ENCODE peak calls at places on chromosome 3, in eight cellular contexts. Q, D, H, T, U, R, V and X are unnamed samples. For H3K9me3, the result is how much of the 10 kb centered on the place peaks cover.

GRCh38 chr3:53696401-53697172 is 149.6 kb downstream of the CHDH start:
- DNase-seq in Q (no peak), D (no peak), H (peak), T (no peak), U (no peak), R (no peak), V (no peak), X (no peak)

GRCh38 chr3:145807990-145808389 is 353.0 kb downstream of the PLOD2 start:
- DNase-seq in Q (no peak), D (peak), H (peak), T (peak), U (no peak), R (no peak), V (peak), X (peak)

GRCh38 chr3:47578119-47578630 is 490 bp downstream of the CSPG5 start:
- DNase-seq in Q (peak), D (peak), H (no peak), T (peak), U (peak), R (no peak), V (peak), X (peak)

GRCh38 chr3:54999159-54999558 is 71.3 kb upstream of the LRTM1 start:
- DNase-seq in Q (no peak), D (peak), H (peak), T (peak), U (no peak), R (no peak), V (peak), X (no peak)

GRCh38 chr3:140384028-140384771 is 293.7 kb upstream of the TRIM42 start:
- DNase-seq in Q (peak), D (no peak), H (no peak), T (no peak), U (no peak), R (no peak), V (no peak), X (no peak)

GRCh38 chr3:94965867-94966471 is 903.1 kb downstream of the NSUN3 start:
- DNase-seq in Q (no peak), D (no peak), H (no peak), T (no peak), U (no peak), R (no peak), V (no peak), X (no peak)

GRCh38 chr3:63726656-63727055 is 74.2 kb downstream of the SNTN start:
- DNase-seq in Q (no peak), D (no peak), H (no peak), T (no peak), U (no peak), R (no peak), V (no peak), X (no peak)

GRCh38 chr3:160133757-160134156 is 91.5 kb upstream of the C3orf80 start:
- DNase-seq in Q (no peak), D (no peak), H (no peak), T (no peak), U (no peak), R (no peak), V (peak), X (peak)

GRCh38 chr3:55964491-55964980 is 477.4 kb upstream of the WNT5A start:
- DNase-seq in Q (no peak), D (no peak), H (no peak), T (no peak), U (no peak), R (no peak), V (no peak), X (no peak)

GRCh38 chr3:100605358-100605757 is 4.0 kb upstream of the ADGRG7 start:
- DNase-seq in Q (no peak), D (no peak), H (no peak), T (no peak), U (no peak), R (no peak), V (no peak), X (no peak)

GRCh38 chr3:166844329-166844728 is 535.8 kb downstream of the ZBBX start:
- DNase-seq in Q (no peak), D (no peak), H (no peak), T (no peak), U (no peak), R (no peak), V (no peak), X (no peak)

GRCh38 chr3:7062714-7063113 is 201.8 kb downstream of the GRM7 start:
- DNase-seq in Q (no peak), D (no peak), H (no peak), T (no peak), U (no peak), R (no peak), V (no peak), X (no peak)
- H3K9me3 ChIP-seq in Q (under half), D (under half), H (under half), T (under half), U (under half), R (under half), V (under half), X (under half)

GRCh38 chr3:57992430-57993213 is 15.6 kb upstream of the FLNB start:
- DNase-seq in Q (no peak), D (no peak), H (no peak), T (no peak), U (no peak), R (no peak), V (peak), X (peak)
- H3K4me3 ChIP-seq in Q (no peak), D (no peak), H (no peak), T (no peak), U (no peak), R (no peak), V (no peak), X (no peak)

DNA sequence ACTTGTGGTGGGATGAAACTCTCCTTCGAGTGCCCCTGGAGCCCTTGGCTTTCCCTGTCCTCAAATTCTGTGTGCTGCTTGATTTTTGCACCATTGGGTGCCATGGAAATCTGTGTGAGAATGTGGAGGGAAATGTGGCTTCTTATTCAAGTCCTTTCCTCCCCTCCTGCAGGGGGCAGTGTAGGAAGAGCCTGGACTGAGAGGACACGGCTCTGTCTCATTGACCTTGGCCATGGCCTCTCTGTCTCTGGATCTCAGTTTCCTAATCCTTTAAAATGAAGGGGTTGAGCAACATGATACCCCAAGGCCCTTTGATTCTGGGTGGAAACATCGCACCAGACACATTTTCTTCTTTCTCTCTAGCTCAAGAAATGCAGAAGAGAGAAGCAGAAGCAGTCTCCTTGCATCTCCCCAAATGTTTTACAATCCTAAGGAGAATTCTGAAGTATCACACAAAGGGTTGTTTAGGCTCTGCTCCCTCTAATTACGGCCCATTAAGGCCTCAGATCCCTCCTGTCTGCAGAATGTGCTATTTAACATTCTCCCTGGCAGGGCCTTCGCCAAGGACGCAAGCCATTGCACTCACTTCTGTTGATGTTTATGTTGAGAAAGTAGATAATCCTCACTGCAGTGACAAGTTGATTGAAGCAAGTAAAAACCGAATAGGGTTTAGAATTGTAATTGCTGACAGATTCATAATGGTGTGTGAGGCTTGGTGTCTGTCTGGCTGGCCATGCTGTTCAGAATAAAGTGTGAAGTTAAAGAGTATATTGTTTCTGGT is 169.1 kb downstream of the TPRG1 start:
- DNase-seq in Q (no peak), D (peak), H (no peak), T (no peak), U (no peak), R (no peak), V (no peak), X (no peak)
- TF ChIP-seq CTCF in Q (no peak), D (peak), H (no peak), T (no peak), U (peak), R (peak), V (peak), X (no peak)

DNA sequence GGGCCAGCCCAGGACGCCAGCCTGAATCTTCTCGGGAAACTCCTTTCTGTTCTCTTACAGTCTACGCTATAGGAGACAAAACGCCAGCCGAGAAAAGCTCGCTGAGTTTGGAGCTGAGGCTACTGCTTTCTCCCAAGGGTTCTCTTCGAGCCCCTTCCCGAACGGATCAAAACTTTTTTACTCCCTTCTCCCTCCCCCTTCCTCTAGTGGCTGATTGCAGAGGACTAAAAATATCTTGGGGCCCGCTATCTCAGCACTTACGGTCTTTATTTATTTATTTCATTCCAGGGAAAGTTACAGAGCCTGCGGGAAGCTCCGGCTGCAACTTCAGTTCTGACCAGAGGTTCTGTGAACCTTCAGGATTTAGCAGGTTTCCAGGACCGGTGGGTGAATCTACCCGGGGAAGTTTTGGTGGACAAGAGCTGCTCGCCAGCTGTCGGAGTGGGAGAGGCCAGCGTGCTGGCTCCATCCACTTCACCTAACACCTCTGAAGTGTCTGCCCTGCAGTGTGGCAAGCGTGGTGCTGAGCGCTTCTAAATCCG is 454 bp upstream of the PDZRN3 start:
- DNase-seq in Q (peak), D (peak), H (peak), T (peak), U (no peak), R (no peak), V (peak), X (peak)
- H3K9me3 ChIP-seq in Q (under half), D (under half), H (under half), T (under half), U (under half), R (under half), V (under half), X (under half)

GRCh38 chr3:150543531-150543930 is 2.8 kb downstream of the SERP1 start:
- DNase-seq in Q (no peak), D (no peak), H (no peak), T (no peak), U (no peak), R (no peak), V (no peak), X (no peak)
- H3K4me3 ChIP-seq in Q (no peak), D (no peak), H (no peak), T (no peak), U (no peak), R (no peak), V (no peak), X (no peak)

GRCh38 chr3:14857506-14857905 is 38.7 kb downstream of the FGD5 start:
- DNase-seq in Q (no peak), D (no peak), H (no peak), T (no peak), U (no peak), R (no peak), V (no peak), X (no peak)
- TF ChIP-seq CTCF in Q (no peak), D (no peak), H (no peak), T (no peak), U (no peak), R (peak), V (no peak), X (no peak)

GRCh38 chr3:44722103-44722401 is 7.4 kb upstream of the ZNF501 start:
- DNase-seq in Q (no peak), D (no peak), H (peak), T (no peak), U (no peak), R (no peak), V (no peak), X (no peak)
- H3K9me3 ChIP-seq in Q (under half), D (under half), H (under half), T (under half), U (half or more), R (under half), V (under half), X (under half)

GRCh38 chr3:133966954-133967353 is 62.8 kb downstream of the SLCO2A1 start:
- DNase-seq in Q (no peak), D (no peak), H (no peak), T (no peak), U (no peak), R (no peak), V (peak), X (no peak)

GRCh38 chr3:133964547-133964946 is 65.2 kb downstream of the SLCO2A1 start:
- DNase-seq in Q (no peak), D (peak), H (no peak), T (no peak), U (no peak), R (no peak), V (no peak), X (no peak)

GRCh38 chr3:133963657-133964396 is 65.9 kb downstream of the SLCO2A1 start:
- DNase-seq in Q (no peak), D (no peak), H (no peak), T (no peak), U (no peak), R (no peak), V (no peak), X (no peak)

GRCh38 chr3:133965033-133965570 is 64.6 kb downstream of the SLCO2A1 start:
- DNase-seq in Q (no peak), D (peak), H (peak), T (no peak), U (no peak), R (no peak), V (no peak), X (no peak)

DNA sequence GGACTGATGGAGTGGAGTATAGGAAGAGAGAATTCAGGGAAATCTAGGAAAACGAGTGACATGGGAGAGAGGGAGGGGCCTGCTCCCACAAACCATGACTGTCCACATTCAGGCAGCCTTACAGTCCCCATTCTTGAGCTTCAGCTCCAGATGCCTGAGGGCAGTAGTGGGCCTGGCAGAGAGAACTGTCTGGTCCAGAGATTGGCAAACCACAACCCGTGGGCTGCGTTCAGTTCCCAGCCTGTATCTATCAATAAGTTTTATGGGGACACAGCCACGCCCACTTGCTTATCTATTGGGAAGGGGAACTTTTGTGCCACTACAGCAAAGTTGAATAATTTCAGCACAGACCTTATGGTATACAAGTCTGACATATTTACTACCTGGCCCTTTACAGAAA is 63.8 kb downstream of the SLCO2A1 start:
- DNase-seq in Q (no peak), D (no peak), H (no peak), T (no peak), U (no peak), R (no peak), V (no peak), X (no peak)
- H3K4me3 ChIP-seq in Q (no peak), D (no peak), H (no peak), T (no peak), U (no peak), R (no peak), V (no peak), X (no peak)

GRCh38 chr3:10706156-10707088 is 109.6 kb upstream of the SLC6A11 start:
- DNase-seq in Q (no peak), D (no peak), H (no peak), T (no peak), U (no peak), R (no peak), V (no peak), X (no peak)

GRCh38 chr3:10702961-10703740 is 112.9 kb upstream of the SLC6A11 start:
- DNase-seq in Q (no peak), D (peak), H (no peak), T (no peak), U (no peak), R (no peak), V (peak), X (no peak)

GRCh38 chr3:10700821-10701220 is 115.2 kb upstream of the SLC6A11 start:
- DNase-seq in Q (no peak), D (no peak), H (no peak), T (no peak), U (no peak), R (no peak), V (no peak), X (no peak)

GRCh38 chr3:10707089-10707983 is 108.7 kb upstream of the SLC6A11 start:
- DNase-seq in Q (no peak), D (no peak), H (no peak), T (no peak), U (no peak), R (no peak), V (peak), X (no peak)

GRCh38 chr3:10703875-10704274 is 112.2 kb upstream of the SLC6A11 start:
- DNase-seq in Q (no peak), D (peak), H (peak), T (no peak), U (no peak), R (no peak), V (peak), X (peak)
- TF ChIP-seq CTCF in Q (no peak), D (peak), H (no peak), T (no peak), U (no peak), R (peak), V (peak), X (no peak)

GRCh38 chr3:51808920-51809319 is 29.9 kb upstream of the IQCF6 start:
- DNase-seq in Q (no peak), D (no peak), H (no peak), T (no peak), U (no peak), R (no peak), V (no peak), X (no peak)
- H3K9me3 ChIP-seq in Q (under half), D (under half), H (under half), T (under half), U (under half), R (under half), V (under half), X (under half)